ENCODE peak calls at places on chromosome 14, in seven cellular contexts. N, H, P, O, D, G and Q are unnamed samples.

GRCh38 chr14:68703093-68703492 is 89.8 kb downstream of the ZFP36L1 start:
- DNase-seq in N (no peak), H (no peak), G (no peak), P (no peak), D (no peak), O (no peak), Q (peak)

GRCh38 chr14:87960013-87960787 is 32.8 kb downstream of the GALC start:
- DNase-seq in O (no peak), P (no peak), H (no peak), G (no peak), D (no peak), N (no peak), Q (no peak)

GRCh38 chr14:104555621-104556255 is 23.8 kb upstream of the C14orf180 start:
- DNase-seq in O (no peak), N (no peak), G (no peak), H (no peak), D (no peak), P (no peak), Q (no peak)

GRCh38 chr14:104582649-104583048 is 3.1 kb downstream of the C14orf180 start:
- DNase-seq in P (no peak), N (peak), O (no peak), G (no peak), H (no peak), D (no peak), Q (no peak)

GRCh38 chr14:54503476-54503875 is 6.2 kb upstream of the CGRRF1 start:
- DNase-seq in P (peak), D (no peak), O (no peak), H (no peak), G (no peak), N (no peak), Q (no peak)

GRCh38 chr14:100840751-100841444 is 15.0 kb downstream of the MEG3 start:
- DNase-seq in O (no peak), N (no peak), P (no peak), D (no peak), G (no peak), H (no peak), Q (no peak)

GRCh38 chr14:94100847-94101246 is 9.7 kb upstream of the IFI27 start:
- DNase-seq in O (no peak), H (no peak), D (no peak), P (no peak), G (no peak), N (no peak), Q (no peak)

GRCh38 chr14:91255026-91255695 is 10.7 kb upstream of the GPR68 start:
- DNase-seq in N (no peak), H (no peak), D (no peak), G (no peak), P (no peak), O (no peak), Q (no peak)

GRCh38 chr14:22002860-22003284 is 329.3 kb upstream of the OR4E1 start:
- DNase-seq in H (peak), P (peak), G (no peak), D (peak), N (no peak), O (no peak), Q (peak)

GRCh38 chr14:90388982-90389381 is 7.8 kb upstream of the CALM1 start:
- DNase-seq in H (no peak), N (no peak), P (no peak), D (no peak), G (no peak), O (no peak), Q (no peak)

GRCh38 chr14:26088260-26088659 is 509.6 kb downstream of the NOVA1 start:
- DNase-seq in D (no peak), N (no peak), G (no peak), H (no peak), P (no peak), O (no peak), Q (no peak)

GRCh38 chr14:103535081-103535890 is 6.3 kb downstream of the TRMT61A start:
- DNase-seq in P (no peak), G (no peak), H (no peak), D (no peak), O (no peak), N (no peak), Q (no peak)

GRCh38 chr14:102822311-102822863 is 45.1 kb downstream of the TRAF3 start:
- DNase-seq in N (no peak), P (no peak), H (no peak), O (no peak), G (no peak), D (peak), Q (peak)

GRCh38 chr14:32620724-32621123 is 291.6 kb downstream of the AKAP6 start:
- DNase-seq in D (no peak), O (no peak), G (no peak), N (no peak), H (no peak), P (no peak), Q (no peak)